ENCODE peak calls at places on chromosomes 13 and 19, in seven cellular contexts. G is ascending aorta; M is CD4-positive, alpha-beta T cell; N is foreskin keratinocyte; Y is suprapubic skin; Q is K562; X is mammary epithelial cell. Z is an unnamed sample.

GRCh38 chr19:39927524-39928356 is 6.7 kb downstream of the FCGBP start:
- DNase-seq in N (no peak), Y (peak; percentile 52), G (no peak), X (no peak), M (no peak), Q (no peak), Z (no peak)

GRCh38 chr13:48562296-48563066 is 29.6 kb upstream of the RCBTB2 start:
- DNase-seq in G (no peak), Y (no peak), Q (peak; percentile 22), X (peak; percentile 84), N (peak; percentile 30), M (peak; percentile 44), Z (peak; percentile 88)

GRCh38 chr13:101209206-101209893 is 207.0 kb downstream of the NALCN start:
- DNase-seq in N (peak; percentile 64), X (peak; percentile 58), Q (no peak), M (no peak), Y (no peak), G (no peak), Z (no peak)

GRCh38 chr19:31220540-31220939 is 128.7 kb downstream of the TSHZ3 start:
- DNase-seq in N (peak; percentile 24), Y (no peak), X (peak; percentile 29), M (no peak), Q (peak; percentile 14), G (no peak), Z (peak; percentile 58)

GRCh38 chr13:29454931-29455481 is 140.5 kb downstream of the SLC7A1 start:
- DNase-seq in Q (peak; percentile 38), N (peak; percentile 93), X (peak; percentile 95), G (no peak), Y (no peak), M (no peak), Z (peak; percentile 14)

GRCh38 chr19:4124638-4125037 is 716 bp upstream of the MAP2K2 start:
- DNase-seq in G (no peak), Y (no peak), N (no peak), Q (no peak), X (no peak), M (no peak), Z (no peak)

GRCh38 chr19:2274185-2274711 is 7.7 kb downstream of the PEAK3 start:
- DNase-seq in M (no peak), G (no peak), X (no peak), Q (no peak), N (no peak), Y (no peak), Z (no peak)

GRCh38 chr13:41327994-41328778 is 17.1 kb downstream of the NAA16 start:
- DNase-seq in X (no peak), M (no peak), N (no peak), Y (no peak), G (no peak), Q (no peak), Z (peak; percentile 13)

GRCh38 chr13:92530364-92530763 is 696.2 kb upstream of the GPC6 start:
- DNase-seq in X (no peak), G (no peak), M (no peak), Q (no peak), N (no peak), Y (no peak), Z (no peak)
- TF ChIP-seq CTCF in X (peak; percentile 10), G (no peak), M (no peak), Q (no peak), N (peak; percentile 47), Y (no peak), Z (no peak)

DNA sequence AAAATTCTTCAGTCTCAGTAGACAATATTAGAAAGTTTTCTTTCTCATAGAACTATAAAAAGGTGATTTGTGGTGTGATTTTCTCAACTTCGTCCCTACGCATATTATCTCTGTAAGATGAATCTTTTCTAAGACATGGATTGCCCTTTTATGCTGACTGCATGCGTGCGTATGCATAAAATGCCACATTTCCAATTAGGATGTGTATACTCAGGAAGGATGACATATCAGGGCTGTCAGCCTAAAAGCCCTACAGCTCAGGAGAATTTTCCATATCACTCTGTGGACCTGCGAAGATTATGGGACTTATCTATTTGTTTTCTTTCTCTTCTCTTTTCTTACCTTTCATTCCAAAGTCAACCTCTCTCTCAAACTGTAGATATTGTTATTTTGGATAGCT is 166.5 kb upstream of the GPC6 start:
- DNase-seq in Q (no peak), X (no peak), G (no peak), N (no peak), Y (no peak), M (no peak), Z (no peak)
- TF ChIP-seq CTCF in Q (no peak), X (no peak), G (no peak), N (no peak), Y (no peak), M (no peak), Z (no peak)

DNA sequence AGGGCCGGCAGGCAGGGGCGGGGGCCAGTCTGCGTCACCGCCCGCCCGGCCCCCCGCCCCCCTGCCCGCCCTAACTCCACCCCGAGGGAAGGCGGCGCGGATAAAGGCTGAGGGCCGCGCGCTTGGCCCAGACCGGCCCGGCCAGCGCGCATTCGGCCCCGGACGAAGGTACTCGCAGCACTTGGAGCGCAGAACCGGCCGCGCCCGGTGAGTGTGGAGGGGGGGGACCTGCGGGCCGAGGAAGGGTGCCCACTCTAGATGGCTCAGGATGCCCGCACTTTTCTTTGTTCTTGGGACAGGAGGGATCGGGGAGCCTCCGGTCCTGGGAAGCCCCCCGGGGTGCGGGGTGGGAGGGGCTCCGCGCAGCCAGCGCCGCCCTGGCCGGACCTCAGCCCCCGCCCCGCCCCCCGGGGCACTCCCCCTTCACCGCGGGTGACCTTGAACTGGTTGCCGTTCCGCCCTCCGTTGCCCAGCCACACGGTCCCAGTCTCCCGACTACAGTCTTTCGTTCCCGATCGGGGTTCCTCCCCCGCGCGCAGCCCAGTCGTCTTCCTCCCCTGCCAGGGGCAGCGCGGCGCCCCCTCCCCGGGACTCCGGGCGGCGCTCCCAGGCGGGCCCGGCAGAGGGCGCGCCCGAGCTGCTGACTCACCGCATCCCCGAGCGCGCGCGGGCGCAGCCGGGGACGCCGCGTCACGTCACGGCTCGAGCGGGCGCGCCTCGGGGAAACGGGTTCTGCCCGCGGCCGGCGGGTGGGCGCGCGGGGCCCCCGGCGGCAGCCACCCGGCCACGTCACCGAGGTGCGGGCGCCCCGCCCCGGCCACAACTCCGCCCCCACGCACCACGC is at the start of gene MIDN:
- DNase-seq in Q (peak; percentile 88), X (peak; percentile 84), N (peak; percentile 78), Y (no peak), G (no peak), M (peak; percentile 85), Z (peak; percentile 81)
- TF ChIP-seq CTCF in Q (peak; percentile 85), X (peak; percentile 61), N (peak; percentile 87), Y (peak; percentile 89), G (peak; percentile 99), M (peak; percentile 62), Z (peak; percentile 96)

DNA sequence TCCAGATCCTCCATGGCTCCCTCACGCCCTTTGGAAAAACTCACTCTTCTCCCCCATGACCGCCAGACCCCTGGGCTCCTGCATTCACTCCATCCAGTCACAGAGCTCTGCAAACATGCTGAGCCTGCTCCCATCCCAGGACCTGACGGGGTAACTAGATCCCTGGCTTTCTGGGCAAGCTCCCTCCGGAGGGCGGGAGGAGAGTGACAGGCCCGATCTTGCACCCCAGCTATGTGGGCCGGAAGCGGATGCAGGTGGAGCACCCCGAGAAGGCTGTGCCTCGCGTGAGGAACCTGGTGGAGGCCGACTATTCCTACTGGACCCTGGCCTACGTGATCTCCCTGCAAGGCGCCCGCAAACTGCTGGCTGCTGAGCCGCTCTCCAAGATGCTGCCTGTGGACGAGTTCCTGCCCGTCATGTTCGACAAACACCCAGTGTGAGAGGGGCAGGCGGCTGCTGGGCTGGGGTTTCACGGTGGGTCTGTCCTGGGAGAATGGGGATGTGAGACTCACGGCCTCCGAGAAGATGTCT is 25.1 kb downstream of the COLGALT1 start:
- DNase-seq in G (no peak), M (no peak), Y (no peak), Q (no peak), X (no peak), N (no peak), Z (no peak)
- TF ChIP-seq CTCF in G (no peak), M (no peak), Y (no peak), Q (no peak), X (no peak), N (no peak), Z (no peak)

GRCh38 chr13:50531917-50532899 is 311.3 kb downstream of the DLEU7 start:
- DNase-seq in Y (no peak), N (peak; percentile 24), M (no peak), Q (no peak), X (no peak), G (no peak), Z (no peak)
- TF ChIP-seq CTCF in Y (no peak), N (peak; percentile 65), M (peak; percentile 42), Q (no peak), X (peak; percentile 54), G (peak; percentile 46), Z (peak; percentile 50)

GRCh38 chr19:51703655-51704515 is 10.8 kb downstream of the SPACA6 start:
- DNase-seq in M (peak; percentile 99), X (peak; percentile 89), N (peak; percentile 84), Q (peak; percentile 97), G (peak; percentile 90), Y (peak; percentile 99), Z (peak; percentile 99)
- TF ChIP-seq CTCF in M (peak; percentile 55), X (peak; percentile 58), N (peak; percentile 66), Q (peak; percentile 60), G (peak; percentile 32), Y (peak; percentile 44), Z (peak; percentile 60)

GRCh38 chr19:10228925-10229324 is 2.2 kb downstream of the S1PR2 start:
- DNase-seq in M (no peak), Y (no peak), X (no peak), Q (peak; percentile 70), G (no peak), N (no peak), Z (peak; percentile 61)

GRCh38 chr19:10231624-10232228 is 595 bp upstream of the S1PR2 start:
- DNase-seq in Q (no peak), M (no peak), Y (no peak), G (no peak), X (no peak), N (no peak), Z (no peak)

GRCh38 chr19:10230904-10231623 is at the start of gene S1PR2:
- DNase-seq in M (peak; percentile 65), Y (peak; percentile 90), G (no peak), N (no peak), X (peak; percentile 57), Q (peak; percentile 93), Z (peak; percentile 80)

GRCh38 chr19:10228393-10228792 is 2.7 kb downstream of the S1PR2 start:
- DNase-seq in Q (no peak), Y (no peak), N (no peak), M (no peak), X (no peak), G (no peak), Z (no peak)

DNA sequence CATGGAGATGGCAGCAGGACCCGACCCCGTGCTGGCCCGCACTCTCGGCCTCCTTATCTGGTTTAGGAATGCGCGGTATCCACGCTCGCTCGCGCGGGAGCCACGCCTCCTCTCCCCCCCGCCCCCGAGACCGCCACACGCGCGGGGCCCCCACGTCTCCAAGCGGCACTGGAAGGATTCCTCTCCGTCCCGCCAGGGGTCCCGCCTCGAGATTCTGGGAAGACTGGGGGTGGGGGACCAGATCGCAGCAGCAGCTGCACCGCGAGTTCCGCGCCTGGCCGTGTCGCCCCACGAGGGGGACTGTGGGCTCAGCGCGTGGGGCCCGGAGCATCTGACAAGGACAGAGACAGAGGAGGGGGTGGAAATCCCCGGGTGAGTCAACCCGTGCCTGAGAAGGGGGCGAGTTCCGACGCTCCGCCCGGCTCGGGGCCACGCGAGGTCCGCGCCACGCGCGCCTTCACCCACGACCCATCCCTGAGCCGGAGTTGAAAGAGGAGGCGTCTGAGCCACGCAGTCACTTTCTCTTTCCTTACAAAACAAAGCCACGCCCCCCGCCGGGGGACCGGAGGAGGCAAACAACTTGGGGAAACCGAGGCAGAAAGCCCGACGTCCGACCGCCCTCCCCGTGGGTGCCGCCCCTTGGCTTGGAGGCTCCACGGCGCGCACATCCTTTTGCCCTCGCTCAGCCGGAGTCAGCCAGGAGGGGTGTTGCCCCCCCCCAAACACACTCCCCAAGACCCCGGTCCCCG is 802 bp downstream of the S1PR2 start:
- DNase-seq in Q (no peak), Y (peak; percentile 82), M (peak; percentile 64), X (no peak), G (no peak), N (no peak), Z (peak; percentile 69)
- TF ChIP-seq CTCF in Q (no peak), Y (no peak), M (no peak), X (no peak), G (no peak), N (no peak), Z (no peak)

Z was measured in activated CD8-positive, alpha-beta T cell treated with anti-CD3 and anti-CD28 coated beads for 36 hours.